ENCODE peak calls at places on chromosomes 11 and 22, in four cellular contexts. One of them, this sample, is unnamed.
A peak's percentile ranks its signal among the peaks of the same experiment; 100 is the strongest.

GRCh38 chr11:134785059-134785458 is 373.0 kb upstream of the B3GAT1 start:
- DNase-seq in neural crest cell: no peak
- DNase-seq in GM12865: no peak
- DNase-seq in GM23338: no peak
- DNase-seq in this sample: no peak

GRCh38 chr11:105297463-105297862 is 157.9 kb upstream of the CARD18 start:
- DNase-seq in neural crest cell: no peak
- DNase-seq in GM12865: no peak
- DNase-seq in GM23338: no peak
- DNase-seq in this sample: no peak

GRCh38 chr11:5973530-5973929 is 5.2 kb upstream of the OR56A5 start:
- DNase-seq in neural crest cell: no peak
- DNase-seq in GM12865: no peak
- DNase-seq in GM23338: no peak
- DNase-seq in this sample: no peak

GRCh38 chr11:67466962-67467771 is 1.9 kb downstream of the TMEM134 start:
- DNase-seq in neural crest cell: no peak
- DNase-seq in GM12865: no peak
- DNase-seq in GM23338: no peak
- DNase-seq in this sample: no peak

GRCh38 chr11:118074785-118075184 is 2.1 kb upstream of the TMPRSS4 start:
- DNase-seq in neural crest cell: no peak
- DNase-seq in GM12865: no peak
- DNase-seq in GM23338: no peak
- DNase-seq in this sample: no peak

GRCh38 chr11:132258865-132259264 is 888.5 kb downstream of the NTM start:
- DNase-seq in neural crest cell: no peak
- DNase-seq in GM12865: no peak
- DNase-seq in GM23338: no peak
- DNase-seq in this sample: no peak

GRCh38 chr11:76236092-76237026 is 30.1 kb upstream of the WNT11 start:
- DNase-seq in neural crest cell: no peak
- DNase-seq in GM12865: peak; percentile 75
- DNase-seq in GM23338: peak; percentile 86
- DNase-seq in this sample: no peak

GRCh38 chr11:18064035-18064434 is 18.0 kb upstream of the TPH1 start:
- DNase-seq in neural crest cell: no peak
- DNase-seq in GM12865: no peak
- DNase-seq in GM23338: no peak
- DNase-seq in this sample: no peak

GRCh38 chr11:134615041-134615615 is 203.1 kb upstream of the B3GAT1 start:
- DNase-seq in neural crest cell: no peak
- DNase-seq in GM12865: no peak
- DNase-seq in GM23338: no peak
- DNase-seq in this sample: no peak

GRCh38 chr11:111762981-111763643 is 3.1 kb downstream of the PPP2R1B start:
- DNase-seq in neural crest cell: no peak
- DNase-seq in GM12865: no peak
- DNase-seq in GM23338: no peak
- DNase-seq in this sample: no peak

GRCh38 chr11:120555433-120555773 is 43.9 kb downstream of the GRIK4 start:
- DNase-seq in neural crest cell: no peak
- DNase-seq in GM12865: no peak
- DNase-seq in GM23338: no peak
- DNase-seq in this sample: no peak

GRCh38 chr11:81869337-81870065 is 864.2 kb downstream of the FAM181B start:
- DNase-seq in neural crest cell: no peak
- DNase-seq in GM12865: peak; percentile 93
- DNase-seq in GM23338: no peak
- DNase-seq in this sample: no peak

GRCh38 chr22:48713266-48714205 is 1114.1 kb downstream of the BRD1 start:
- DNase-seq in neural crest cell: no peak
- DNase-seq in GM12865: no peak
- DNase-seq in GM23338: no peak
- DNase-seq in this sample: no peak

GRCh38 chr22:32206774-32207758 is 2.2 kb upstream of the RFPL2 start:
- DNase-seq in neural crest cell: no peak
- DNase-seq in GM12865: peak; percentile 54
- DNase-seq in GM23338: peak; percentile 86
- DNase-seq in this sample: no peak

GRCh38 chr11:43399983-43400630 is 41.4 kb downstream of the TTC17 start:
- DNase-seq in neural crest cell: no peak
- DNase-seq in GM12865: no peak
- DNase-seq in GM23338: no peak
- DNase-seq in this sample: no peak

GRCh38 chr22:35947794-35948425 is 80.7 kb downstream of the RBFOX2 start:
- DNase-seq in neural crest cell: no peak
- DNase-seq in GM12865: no peak
- DNase-seq in GM23338: no peak
- DNase-seq in this sample: no peak

GRCh38 chr11:32584921-32585320 is 1.3 kb downstream of the EIF3M start:
- DNase-seq in neural crest cell: no peak
- DNase-seq in GM12865: no peak
- DNase-seq in GM23338: peak; percentile 62
- DNase-seq in this sample: no peak

GRCh38 chr11:74826901-74827300 is 78.3 kb downstream of the RNF169 start:
- DNase-seq in neural crest cell: no peak
- DNase-seq in GM12865: peak; percentile 33
- DNase-seq in GM23338: no peak
- DNase-seq in this sample: no peak

GRCh38 chr11:77176996-77177395 is 49.0 kb downstream of the MYO7A start:
- DNase-seq in neural crest cell: no peak
- DNase-seq in GM12865: no peak
- DNase-seq in GM23338: no peak
- DNase-seq in this sample: no peak

GRCh38 chr11:44780940-44781631 is 54.3 kb downstream of the TSPAN18 start:
- DNase-seq in neural crest cell: no peak
- DNase-seq in GM12865: no peak
- DNase-seq in GM23338: no peak
- DNase-seq in this sample: no peak

GRCh38 chr11:2395856-2396255 is 4.7 kb upstream of the TSSC4 start:
- DNase-seq in neural crest cell: no peak
- DNase-seq in GM12865: no peak
- DNase-seq in GM23338: no peak
- DNase-seq in this sample: no peak

GRCh38 chr11:112785104-112785503 is 176.1 kb upstream of the NCAM1 start:
- DNase-seq in neural crest cell: no peak
- DNase-seq in GM12865: no peak
- DNase-seq in GM23338: no peak
- DNase-seq in this sample: no peak

GRCh38 chr11:77039491-77040400 is 5.5 kb downstream of the B3GNT6 start:
- DNase-seq in neural crest cell: peak; percentile 57
- DNase-seq in GM12865: no peak
- DNase-seq in GM23338: peak; percentile 84
- DNase-seq in this sample: no peak

GRCh38 chr22:47634342-47634741 is 871.9 kb downstream of the TBC1D22A start:
- DNase-seq in neural crest cell: no peak
- DNase-seq in GM12865: no peak
- DNase-seq in GM23338: no peak
- DNase-seq in this sample: no peak

GRCh38 chr11:106821291-106821690 is 197.0 kb downstream of the GUCY1A2 start:
- DNase-seq in neural crest cell: no peak
- DNase-seq in GM12865: no peak
- DNase-seq in GM23338: peak; percentile 14
- DNase-seq in this sample: no peak

GRCh38 chr11:8032576-8033311 is 45.6 kb downstream of the EIF3F start:
- DNase-seq in neural crest cell: no peak
- DNase-seq in GM12865: no peak
- DNase-seq in GM23338: peak; percentile 34
- DNase-seq in this sample: no peak

GRCh38 chr22:31400023-31400397 is 606 bp downstream of the DRG1 start:
- DNase-seq in neural crest cell: no peak
- DNase-seq in GM12865: peak; percentile 13
- DNase-seq in GM23338: peak; percentile 7
- DNase-seq in this sample: no peak

GRCh38 chr11:75577198-75577597 is 15.1 kb downstream of the SERPINH1 start:
- DNase-seq in neural crest cell: peak; percentile 52
- DNase-seq in GM12865: no peak
- DNase-seq in GM23338: peak; percentile 73
- DNase-seq in this sample: no peak

GRCh38 chr11:115269193-115269592 is 235.0 kb downstream of the CADM1 start:
- DNase-seq in neural crest cell: no peak
- DNase-seq in GM12865: no peak
- DNase-seq in GM23338: no peak
- DNase-seq in this sample: no peak

GRCh38 chr11:72818971-72819370 is 4.8 kb downstream of the ATG16L2 start:
- DNase-seq in neural crest cell: no peak
- DNase-seq in GM12865: no peak
- DNase-seq in GM23338: no peak
- DNase-seq in this sample: no peak

GRCh38 chr11:22625448-22626287 is at the start of gene FANCF:
- DNase-seq in neural crest cell: peak; percentile 87
- DNase-seq in GM12865: peak; percentile 100
- DNase-seq in GM23338: peak; percentile 99
- DNase-seq in this sample: peak; percentile 99

GRCh38 chr11:22626573-22627239 is 1.1 kb upstream of the FANCF start:
- DNase-seq in neural crest cell: no peak
- DNase-seq in GM12865: peak; percentile 2
- DNase-seq in GM23338: no peak
- DNase-seq in this sample: no peak

GRCh38 chr11:22624742-22625447 is 728 bp downstream of the FANCF start:
- DNase-seq in neural crest cell: no peak
- DNase-seq in GM12865: peak; percentile 88
- DNase-seq in GM23338: peak; percentile 90
- DNase-seq in this sample: peak; percentile 15

GRCh38 chr11:22627421-22627820 is 1.8 kb upstream of the FANCF start:
- DNase-seq in neural crest cell: no peak
- DNase-seq in GM12865: no peak
- DNase-seq in GM23338: no peak
- DNase-seq in this sample: no peak
- TF ChIP-seq CTCF in neural crest cell: no peak
- TF ChIP-seq CTCF in GM12865: no peak
- TF ChIP-seq CTCF in GM23338: no peak
- TF ChIP-seq CTCF in this sample: no peak

DNA sequence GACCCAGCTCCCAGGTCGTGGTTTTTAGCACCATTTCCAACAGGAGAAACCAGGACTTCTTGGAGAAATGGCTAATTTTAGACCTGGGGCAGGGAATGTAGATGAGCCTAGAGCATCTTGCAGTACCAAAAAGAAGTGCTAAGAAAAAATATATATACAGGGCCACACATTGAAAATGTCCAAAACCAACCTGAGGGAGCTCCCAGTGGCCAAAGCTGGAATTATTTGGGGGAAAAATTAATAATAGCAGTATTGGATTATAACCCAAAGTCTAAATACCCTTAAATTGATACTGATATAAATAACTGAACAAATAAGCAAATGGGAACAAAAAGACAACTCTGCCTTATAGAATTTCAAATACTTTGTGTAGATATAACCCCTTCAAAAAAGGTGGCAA is 108.0 kb downstream of the PARVA start:
- DNase-seq in neural crest cell: no peak
- DNase-seq in GM12865: no peak
- DNase-seq in GM23338: no peak
- DNase-seq in this sample: no peak
- TF ChIP-seq CTCF in neural crest cell: peak; percentile 49
- TF ChIP-seq CTCF in GM12865: no peak
- TF ChIP-seq CTCF in GM23338: peak; percentile 19
- TF ChIP-seq CTCF in this sample: peak; percentile 26

DNA sequence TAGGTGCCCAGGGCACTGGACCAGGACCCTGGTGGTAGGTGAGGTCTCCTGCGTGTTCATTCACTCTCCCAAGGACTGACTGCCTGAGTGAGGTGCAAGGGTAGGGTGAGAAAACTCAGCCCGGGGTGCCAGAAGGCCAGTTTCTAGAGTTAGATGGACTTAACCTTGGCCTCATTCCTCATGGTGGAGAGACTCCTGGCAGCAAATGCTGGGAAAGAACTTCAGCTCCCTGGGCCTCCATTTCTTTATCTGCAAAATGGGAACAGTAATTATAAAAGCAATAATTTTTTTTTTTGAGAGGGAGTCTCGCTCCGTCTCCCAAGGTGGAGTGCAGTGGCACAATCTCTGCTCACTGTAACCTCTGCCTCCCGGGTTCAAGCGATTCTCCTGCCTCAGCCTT is 47.7 kb downstream of the TRIOBP start:
- DNase-seq in neural crest cell: no peak
- DNase-seq in GM12865: no peak
- DNase-seq in GM23338: no peak
- DNase-seq in this sample: no peak
- TF ChIP-seq CTCF in neural crest cell: no peak
- TF ChIP-seq CTCF in GM12865: no peak
- TF ChIP-seq CTCF in GM23338: no peak
- TF ChIP-seq CTCF in this sample: no peak

DNA sequence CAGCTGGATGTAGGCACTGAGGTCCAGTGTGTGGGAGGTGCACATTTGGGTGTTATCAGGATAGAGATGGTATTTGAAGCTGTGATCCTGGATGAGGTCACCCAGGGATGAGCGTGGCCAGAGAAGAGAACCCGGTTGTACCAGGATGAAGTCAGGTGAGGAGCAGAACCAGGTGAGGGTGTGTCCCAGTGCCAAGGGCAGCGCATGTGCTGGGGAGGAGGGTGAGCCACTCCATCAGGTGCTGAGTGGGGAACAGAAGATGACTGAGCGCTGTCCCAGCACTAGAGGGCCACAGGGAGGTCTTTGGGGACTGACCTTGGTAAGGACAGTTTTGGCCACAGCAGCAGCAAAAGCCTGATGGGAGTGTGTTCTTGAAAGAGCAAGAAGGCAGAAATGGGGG is 2.7 kb downstream of the ARL2 start:
- DNase-seq in neural crest cell: no peak
- DNase-seq in GM12865: peak; percentile 35
- DNase-seq in GM23338: peak; percentile 40
- DNase-seq in this sample: no peak
- TF ChIP-seq CTCF in neural crest cell: no peak
- TF ChIP-seq CTCF in GM12865: no peak
- TF ChIP-seq CTCF in GM23338: peak; percentile 48
- TF ChIP-seq CTCF in this sample: no peak

GRCh38 chr11:102964867-102965266 is 9.3 kb upstream of the MMP13 start:
- DNase-seq in neural crest cell: no peak
- DNase-seq in GM12865: no peak
- DNase-seq in GM23338: no peak
- DNase-seq in this sample: no peak

GRCh38 chr11:102971766-102972165 is 16.2 kb upstream of the MMP13 start:
- DNase-seq in neural crest cell: no peak
- DNase-seq in GM12865: no peak
- DNase-seq in GM23338: no peak
- DNase-seq in this sample: peak; percentile 89

GRCh38 chr11:102967497-102967896 is 12.0 kb upstream of the MMP13 start:
- DNase-seq in neural crest cell: no peak
- DNase-seq in GM12865: no peak
- DNase-seq in GM23338: no peak
- DNase-seq in this sample: no peak

DNA sequence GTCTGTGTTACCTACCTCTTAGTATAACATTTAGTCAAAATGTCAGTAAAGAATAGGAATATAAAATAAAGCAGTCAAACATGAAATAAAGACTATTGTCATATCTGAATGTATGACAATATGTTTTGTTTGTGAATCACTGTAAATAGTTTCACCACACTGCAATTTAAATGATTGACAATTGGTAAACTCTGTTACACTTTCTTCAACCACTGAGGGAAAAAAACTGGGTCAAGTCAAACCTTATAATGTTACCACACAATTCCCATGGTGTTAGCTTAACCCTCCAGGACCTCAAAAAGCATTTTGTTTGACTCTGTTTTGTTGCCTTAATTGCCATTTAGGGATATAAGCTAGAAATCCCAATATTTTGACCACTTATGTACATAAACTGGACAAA is 10.5 kb upstream of the MMP13 start:
- DNase-seq in neural crest cell: no peak
- DNase-seq in GM12865: no peak
- DNase-seq in GM23338: no peak
- DNase-seq in this sample: no peak
- TF ChIP-seq CTCF in neural crest cell: no peak
- TF ChIP-seq CTCF in GM12865: no peak
- TF ChIP-seq CTCF in GM23338: no peak
- TF ChIP-seq CTCF in this sample: no peak

GRCh38 chr11:65185869-65186341 is 4.2 kb downstream of the CAPN1 start:
- DNase-seq in neural crest cell: no peak
- DNase-seq in GM12865: no peak
- DNase-seq in GM23338: peak; percentile 54
- DNase-seq in this sample: no peak
- TF ChIP-seq CTCF in neural crest cell: no peak
- TF ChIP-seq CTCF in GM12865: peak; percentile 10
- TF ChIP-seq CTCF in GM23338: peak; percentile 60
- TF ChIP-seq CTCF in this sample: no peak

This sample was measured in AG09319.